ENCODE peak calls at places on chromosomes 13 and 19, in five cellular contexts. One of them, this sample, is unnamed.

GRCh38 chr13:74136089-74136658 is 2.0 kb upstream of the KLF12 start:
- DNase-seq in EL: peak
- DNase-seq in AG04450: no peak
- DNase-seq in T follicular helper cell: no peak
- DNase-seq in PC-3: peak
- DNase-seq in this sample: peak

GRCh38 chr13:97226788-97227627 is 4.9 kb downstream of the MBNL2 start:
- DNase-seq in PC-3: no peak
- DNase-seq in T follicular helper cell: peak
- DNase-seq in EL: peak
- DNase-seq in AG04450: no peak
- DNase-seq in this sample: no peak

GRCh38 chr19:35265126-35265995 is 3.4 kb upstream of the USF2 start:
- DNase-seq in T follicular helper cell: no peak
- DNase-seq in EL: no peak
- DNase-seq in PC-3: peak
- DNase-seq in AG04450: no peak
- DNase-seq in this sample: peak

GRCh38 chr19:10861118-10861651 is 10.2 kb upstream of the CARM1 start:
- DNase-seq in AG04450: no peak
- DNase-seq in EL: peak
- DNase-seq in PC-3: peak
- DNase-seq in T follicular helper cell: no peak
- DNase-seq in this sample: no peak

GRCh38 chr13:75365724-75366173 is 116.2 kb downstream of the TBC1D4 start:
- DNase-seq in T follicular helper cell: no peak
- DNase-seq in EL: peak
- DNase-seq in AG04450: peak
- DNase-seq in PC-3: peak
- DNase-seq in this sample: no peak

GRCh38 chr19:947707-948533 is 22.1 kb downstream of the ARID3A start:
- DNase-seq in EL: no peak
- DNase-seq in PC-3: no peak
- DNase-seq in AG04450: no peak
- DNase-seq in T follicular helper cell: no peak
- DNase-seq in this sample: peak

GRCh38 chr19:41906271-41906670 is 22.0 kb downstream of the ERFL start:
- DNase-seq in PC-3: no peak
- DNase-seq in EL: no peak
- DNase-seq in AG04450: no peak
- DNase-seq in T follicular helper cell: no peak
- DNase-seq in this sample: no peak

GRCh38 chr13:100280681-100281080 is 191.8 kb downstream of the PCCA start:
- DNase-seq in T follicular helper cell: no peak
- DNase-seq in PC-3: no peak
- DNase-seq in AG04450: no peak
- DNase-seq in EL: peak
- DNase-seq in this sample: no peak

GRCh38 chr13:23579886-23580706 is 9.9 kb downstream of the TNFRSF19 start:
- DNase-seq in T follicular helper cell: no peak
- DNase-seq in PC-3: peak
- DNase-seq in AG04450: no peak
- DNase-seq in EL: no peak
- DNase-seq in this sample: no peak

GRCh38 chr13:37070145-37070695 is 10.7 kb upstream of the SUPT20H start:
- DNase-seq in PC-3: no peak
- DNase-seq in AG04450: no peak
- DNase-seq in EL: no peak
- DNase-seq in T follicular helper cell: no peak
- DNase-seq in this sample: no peak

GRCh38 chr19:38417544-38418506 is 8.2 kb downstream of the RASGRP4 start:
- DNase-seq in AG04450: no peak
- DNase-seq in PC-3: peak
- DNase-seq in T follicular helper cell: no peak
- DNase-seq in EL: peak
- DNase-seq in this sample: no peak

GRCh38 chr13:42525035-42525504 is 48.9 kb upstream of the TNFSF11 start:
- DNase-seq in AG04450: no peak
- DNase-seq in T follicular helper cell: no peak
- DNase-seq in EL: peak
- DNase-seq in PC-3: peak
- DNase-seq in this sample: no peak

GRCh38 chr13:36297600-36298338 is at the start of gene CCDC169:
- DNase-seq in T follicular helper cell: peak
- DNase-seq in PC-3: peak
- DNase-seq in AG04450: peak
- DNase-seq in EL: peak
- DNase-seq in this sample: peak